ENCODE peak calls at places on chromosomes 11 and 22, in ten cellular contexts. L is tibial nerve; P is body of pancreas; A is heart left ventricle; K is Peyer's patch; E is CD8-positive, alpha-beta memory T cell; I is IMR-90; X is heart right ventricle; S is fibroblast of lung; M is psoas muscle. Z is an unnamed sample. For H3K36me3 and H3K27me3, the result is how much of the 10 kb centered on the place peaks cover.

GRCh38 chr11:75524576-75525432 is 937 bp downstream of the GDPD5 start:
- DNase-seq in M (peak), E (peak), K (peak), L (no peak), X (no peak), P (no peak), I (peak), S (no peak), A (no peak), Z (no peak)

GRCh38 chr11:81359476-81359875 is 1374.2 kb downstream of the FAM181B start:
- DNase-seq in I (no peak), S (no peak), X (no peak), K (no peak), P (no peak), M (no peak), A (no peak), L (no peak), E (no peak), Z (no peak)

GRCh38 chr11:77407613-77408012 is 66.3 kb downstream of the PAK1 start:
- DNase-seq in M (peak), A (no peak), X (peak), I (peak), L (no peak), E (no peak), P (peak), K (no peak), S (peak), Z (peak)

GRCh38 chr22:38269466-38269865 is 3.3 kb downstream of the TMEM184B start:
- DNase-seq in S (no peak), X (no peak), K (no peak), E (no peak), A (no peak), P (no peak), L (no peak), M (no peak), I (no peak), Z (no peak)

GRCh38 chr11:43984519-43985385 is 42.3 kb downstream of the C11orf96 start:
- DNase-seq in M (no peak), I (no peak), X (peak), A (no peak), E (no peak), L (no peak), K (no peak), P (peak), S (no peak), Z (peak)

GRCh38 chr11:14290422-14290821 is 68.6 kb downstream of the RRAS2 start:
- DNase-seq in P (no peak), E (no peak), L (no peak), X (no peak), A (no peak), K (no peak), M (no peak), I (no peak), S (no peak), Z (no peak)

GRCh38 chr11:47857485-47858168 is 9.5 kb upstream of the NUP160 start:
- DNase-seq in L (no peak), E (no peak), X (no peak), M (no peak), K (peak), A (no peak), I (no peak), P (no peak), S (no peak), Z (no peak)

GRCh38 chr11:75667268-75667830 is 1.5 kb downstream of the MAP6 start:
- DNase-seq in A (peak), I (no peak), M (no peak), S (no peak), L (no peak), P (peak), K (no peak), X (peak), E (no peak), Z (peak)

GRCh38 chr11:72818971-72819370 is 4.8 kb downstream of the ATG16L2 start:
- DNase-seq in M (no peak), E (no peak), L (no peak), P (no peak), K (no peak), I (peak), S (no peak), X (no peak), A (no peak), Z (no peak)

GRCh38 chr11:45366839-45367238 is 80.7 kb upstream of the SYT13 start:
- DNase-seq in M (no peak), E (no peak), P (no peak), I (no peak), X (no peak), S (no peak), A (no peak), L (no peak), K (no peak), Z (peak)

GRCh38 chr11:85844439-85845051 is 10.6 kb upstream of the CCDC83 start:
- DNase-seq in E (no peak), S (no peak), L (no peak), K (no peak), I (peak), X (no peak), M (no peak), P (peak), A (no peak), Z (no peak)

GRCh38 chr11:123195182-123196059 is at the start of gene CLMP:
- DNase-seq in I (peak), K (no peak), E (no peak), A (peak), M (peak), X (no peak), S (peak), P (peak), L (peak), Z (peak)

GRCh38 chr22:37909756-37910155 is 3.7 kb downstream of the MICALL1 start:
- DNase-seq in E (no peak), K (no peak), P (no peak), I (no peak), X (no peak), A (no peak), S (no peak), L (no peak), M (no peak), Z (no peak)

GRCh38 chr11:73313652-73314051 is 5.6 kb downstream of the ARHGEF17 start:
- DNase-seq in L (no peak), M (peak), E (no peak), X (no peak), I (no peak), P (no peak), S (no peak), A (no peak), K (no peak), Z (no peak)

GRCh38 chr11:119688362-119688761 is 40.6 kb downstream of the NECTIN1 start:
- DNase-seq in E (no peak), S (no peak), I (no peak), L (no peak), K (no peak), A (no peak), P (no peak), X (no peak), M (no peak), Z (no peak)

GRCh38 chr11:130121430-130121978 is 38.1 kb upstream of the ST14 start:
- DNase-seq in I (peak), S (peak), P (no peak), K (no peak), E (no peak), X (no peak), L (no peak), A (no peak), M (no peak), Z (no peak)

GRCh38 chr11:115670538-115671200 is 166.5 kb upstream of the CADM1 start:
- DNase-seq in S (no peak), E (no peak), P (no peak), A (no peak), I (no peak), X (no peak), M (no peak), K (no peak), L (no peak), Z (no peak)

GRCh38 chr11:73784080-73784634 is 3.5 kb upstream of the MRPL48 start:
- DNase-seq in I (peak), A (no peak), S (peak), K (no peak), E (no peak), M (no peak), P (no peak), L (no peak), X (no peak), Z (no peak)

GRCh38 chr11:32148824-32149223 is 58.0 kb downstream of the RCN1 start:
- DNase-seq in L (no peak), K (no peak), S (no peak), I (no peak), E (no peak), M (no peak), A (no peak), X (no peak), P (no peak), Z (no peak)

GRCh38 chr11:2892215-2893020 is 6.8 kb upstream of the CDKN1C start:
- DNase-seq in L (no peak), K (peak), P (no peak), I (peak), E (peak), S (peak), X (peak), M (no peak), A (peak), Z (peak)

DNA sequence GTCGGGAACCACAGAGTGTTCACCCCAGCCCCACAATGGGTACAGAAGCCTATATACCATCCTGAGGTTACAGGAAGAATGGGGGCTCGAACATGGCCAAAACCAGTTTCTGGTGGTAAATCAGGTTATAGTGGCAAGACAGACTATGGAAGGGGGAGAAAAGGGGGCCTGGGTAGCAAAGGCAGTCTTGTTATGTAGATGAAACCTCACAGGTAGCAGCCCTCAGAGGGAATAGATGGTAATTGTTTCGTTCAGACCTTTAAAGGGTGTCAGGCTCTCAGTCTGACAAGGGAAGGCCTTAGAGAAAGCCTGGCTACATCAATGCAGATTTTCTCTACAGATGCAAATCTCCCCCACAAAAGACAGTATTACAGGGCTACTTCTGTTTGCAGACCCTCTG is 3.4 kb downstream of the CAPN1 start:
- DNase-seq in L (no peak), E (no peak), K (peak), X (no peak), P (no peak), A (no peak), M (no peak), I (no peak), S (no peak), Z (no peak)
- H3K36me3 ChIP-seq in L (half or more), E (under half), K (under half), X (under half), P (under half), A (half or more), M (half or more), I (half or more), S (under half), Z (under half)

GRCh38 chr22:45870011-45870410 is 107.0 kb downstream of the WNT7B start:
- DNase-seq in X (no peak), P (no peak), I (no peak), S (no peak), A (no peak), E (no peak), M (no peak), K (peak), L (no peak), Z (no peak)
- H3K27me3 ChIP-seq in X (half or more), P (under half), I (half or more), S (under half), A (under half), E (under half), M (under half), K (under half), L (under half), Z (under half)

DNA sequence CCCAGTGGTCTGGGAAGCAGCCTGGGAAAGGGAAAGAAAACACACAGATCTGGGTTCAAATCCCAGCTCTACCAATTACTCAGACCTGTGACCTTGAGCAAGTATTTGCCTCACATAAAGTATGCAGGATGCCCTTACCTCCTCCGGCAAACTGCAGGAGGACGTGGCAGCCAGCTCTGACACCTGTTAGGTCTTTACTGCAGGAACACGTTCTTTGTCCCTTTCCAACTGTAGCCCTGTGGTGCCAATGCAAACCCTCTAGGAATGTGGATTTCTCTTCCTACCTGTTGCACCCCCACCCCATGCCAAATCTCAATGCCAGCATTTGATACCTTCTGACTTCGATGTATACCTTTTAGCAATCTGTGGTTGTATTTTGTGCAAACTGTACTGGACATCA is 6.0 kb downstream of the CPT1A start:
- DNase-seq in M (no peak), L (no peak), A (no peak), P (no peak), S (no peak), I (no peak), K (no peak), X (no peak), E (no peak), Z (no peak)
- H3K27ac ChIP-seq in M (no peak), L (no peak), A (no peak), P (peak), S (no peak), I (no peak), K (peak), X (no peak), E (no peak), Z (no peak)

DNA sequence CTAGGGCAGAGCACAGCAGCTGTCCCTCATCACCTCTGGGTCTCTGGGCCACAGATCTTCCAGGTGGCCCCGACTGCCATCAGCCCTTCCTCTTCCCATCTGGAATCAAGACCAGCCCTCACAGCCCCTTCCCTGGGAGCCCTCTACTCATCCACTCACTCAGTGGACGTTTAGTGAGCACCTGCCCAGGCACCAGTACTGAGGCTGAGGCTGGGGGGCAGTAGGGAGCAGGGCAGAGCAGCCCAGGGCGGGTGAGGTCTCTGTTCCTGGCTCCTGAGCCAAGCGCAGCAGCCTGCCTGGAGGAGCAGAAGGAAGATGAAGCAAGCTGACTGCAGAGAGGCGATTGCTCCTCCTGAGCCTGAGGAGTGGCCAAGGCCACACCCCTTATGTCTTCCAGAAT is 5.5 kb downstream of the MAPK8IP2 start:
- DNase-seq in A (no peak), S (no peak), X (no peak), P (no peak), I (no peak), K (no peak), E (no peak), L (no peak), M (no peak), Z (no peak)
- H3K36me3 ChIP-seq in A (under half), S (under half), X (under half), P (under half), I (under half), K (under half), E (under half), L (under half), M (under half), Z (under half)

GRCh38 chr11:70713988-70714665 is 315.8 kb downstream of the CTTN start:
- DNase-seq in S (no peak), X (no peak), I (no peak), M (no peak), L (no peak), K (no peak), E (no peak), P (no peak), A (no peak), Z (no peak)
- H3K27me3 ChIP-seq in S (under half), X (under half), I (under half), M (under half), L (under half), K (under half), E (under half), P (under half), A (under half), Z (under half)

DNA sequence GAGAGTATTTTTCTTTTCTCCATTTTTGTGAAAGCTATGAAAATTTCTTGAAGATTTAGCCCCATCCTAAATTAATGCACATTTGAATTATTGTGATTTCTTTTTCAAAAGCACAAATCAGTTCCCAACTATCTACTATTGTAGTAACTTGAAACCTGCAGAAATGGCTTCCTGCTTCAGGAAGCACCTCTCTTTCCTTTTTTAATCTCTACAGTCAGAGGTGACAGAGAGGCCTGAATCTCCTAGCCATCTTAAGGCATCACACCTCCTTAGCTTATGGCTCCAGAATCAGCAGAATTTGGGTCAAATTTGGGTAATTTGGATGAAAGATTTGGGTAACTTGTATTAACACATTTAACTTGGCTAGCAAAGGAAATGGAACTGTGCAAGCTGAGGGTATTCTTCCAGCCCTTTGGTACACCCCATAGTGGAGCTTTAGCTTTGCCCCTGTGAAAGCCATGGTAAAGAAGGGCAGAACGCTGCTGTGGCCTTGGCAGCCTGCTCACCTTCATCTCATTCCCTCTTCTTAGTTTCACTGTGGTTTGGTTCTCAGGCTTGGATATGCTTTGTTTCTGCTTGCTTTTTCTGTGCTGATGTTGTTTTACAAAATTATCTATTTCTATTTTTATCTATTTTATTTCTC is 16.2 kb downstream of the TBCEL start:
- DNase-seq in L (no peak), K (no peak), E (no peak), P (no peak), S (no peak), X (no peak), M (no peak), A (no peak), I (no peak), Z (no peak)
- H3K27ac ChIP-seq in L (no peak), K (no peak), E (no peak), P (no peak), S (no peak), X (no peak), M (no peak), A (no peak), I (no peak), Z (no peak)

Z was measured in adrenal gland.